ENCODE peak calls at places on chromosomes 4 and X, in five cellular contexts. O is mammary epithelial cell, T is lung microvascular endothelial cell, E is testis, P is stromal cell of bone marrow. V is an unnamed sample.

GRCh38 chr4:14752341-14753046 is 249.8 kb upstream of the CPEB2 start:
- DNase-seq in O (no peak), T (no peak), E (no peak), P (no peak), V (no peak)

GRCh38 chrX:84729408-84729807 is 227.2 kb upstream of the HDX start:
- DNase-seq in O (no peak), T (no peak), E (no peak), P (no peak), V (no peak)

GRCh38 chr4:115259651-115260050 is 146.2 kb upstream of the NDST4 start:
- DNase-seq in O (no peak), T (no peak), E (no peak), P (no peak), V (no peak)

GRCh38 chrX:68658530-68658929 is 11.1 kb downstream of the STARD8 start:
- DNase-seq in O (no peak), T (no peak), E (peak), P (no peak), V (no peak)

GRCh38 chr4:1329408-1330371 is 17.3 kb upstream of the UVSSA start:
- DNase-seq in O (peak), T (no peak), E (no peak), P (no peak), V (no peak)

GRCh38 chr4:117474987-117475386 is 389.6 kb upstream of the TRAM1L1 start:
- DNase-seq in O (peak), T (no peak), E (no peak), P (no peak), V (no peak)

GRCh38 chr4:536351-536972 is 37.5 kb downstream of the PIGG start:
- DNase-seq in O (no peak), T (no peak), E (no peak), P (no peak), V (no peak)

GRCh38 chrX:15947648-15948317 is 93.2 kb upstream of the AP1S2 start:
- DNase-seq in O (peak), T (peak), E (peak), P (peak), V (no peak)

GRCh38 chr4:1310796-1311715 is 21.4 kb downstream of the MAEA start:
- DNase-seq in O (no peak), T (peak), E (no peak), P (no peak), V (no peak)

GRCh38 chr4:152640058-152640921 is 39.5 kb downstream of the TMEM154 start:
- DNase-seq in O (no peak), T (peak), E (peak), P (no peak), V (peak)

GRCh38 chr4:124529131-124529530 is 183.4 kb downstream of the ANKRD50 start:
- DNase-seq in O (no peak), T (no peak), E (no peak), P (peak), V (no peak)

GRCh38 chrX:7068939-7069367 is 78.6 kb upstream of the STS start:
- DNase-seq in O (peak), T (peak), E (no peak), P (no peak), V (no peak)

GRCh38 chr4:73104695-73105094 is 35.2 kb upstream of the COX18 start:
- DNase-seq in O (no peak), T (no peak), E (no peak), P (no peak), V (no peak)

GRCh38 chr4:186676531-186677158 is 47.0 kb downstream of the FAT1 start:
- DNase-seq in O (peak), T (no peak), E (no peak), P (peak), V (no peak)

GRCh38 chr4:128159967-128160366 is 98.9 kb downstream of the LARP1B start:
- DNase-seq in O (peak), T (peak), E (no peak), P (no peak), V (peak)

GRCh38 chr4:40564815-40565505 is 64.7 kb downstream of the RBM47 start:
- DNase-seq in O (no peak), T (no peak), E (no peak), P (no peak), V (no peak)

GRCh38 chrX:118968031-118968430 is 6.4 kb upstream of the LONRF3 start:
- DNase-seq in O (peak), T (no peak), E (no peak), P (no peak), V (no peak)

GRCh38 chrX:130592204-130592603 is 190.4 kb downstream of the RBMX2 start:
- DNase-seq in O (no peak), T (no peak), E (no peak), P (no peak), V (no peak)

GRCh38 chr4:16226816-16227461 is 668 bp upstream of the TAPT1 start:
- DNase-seq in O (peak), T (peak), E (peak), P (no peak), V (no peak)

GRCh38 chrX:42459735-42460134 is 318.2 kb downstream of the PPP1R2C start:
- DNase-seq in O (no peak), T (no peak), E (no peak), P (no peak), V (no peak)

GRCh38 chrX:103831342-103831802 is 685 bp downstream of the RAB9B start:
- DNase-seq in O (no peak), T (no peak), E (no peak), P (no peak), V (peak)

GRCh38 chrX:132592880-132593279 is 104.0 kb upstream of the MBNL3 start:
- DNase-seq in O (no peak), T (peak), E (peak), P (no peak), V (no peak)

V was measured in Panc1.